ENCODE peak calls at places on chromosomes 5 and 9, in nine cellular contexts. L is activated CD4-positive, alpha-beta T cell treated with anti-CD3 and anti-CD28 coated beads, Interleukin-2, amount 10 ng/mL, durations not matched to agents 7 days and 5 days; P is ureter; X is PC-3; C is activated naive CD4-positive, alpha-beta T cell treated with anti-CD3 and anti-CD28 coated beads for 36 hours; M is NCI-H774; Q is HuH-7; A is GM04503; J is H7. T is an unnamed sample.

GRCh38 chr5:53971566-53971965 is 338.8 kb downstream of the ARL15 start:
- DNase-seq in L (no peak), P (no peak), X (no peak), C (no peak), M (no peak), Q (no peak), A (no peak), J (no peak), T (no peak)

GRCh38 chr5:115818821-115819220 is 2.4 kb upstream of the CDO1 start:
- DNase-seq in L (no peak), P (no peak), X (no peak), C (no peak), M (peak; percentile 23), Q (no peak), A (no peak), J (no peak), T (no peak)

GRCh38 chr9:21027295-21027694 is 4.1 kb downstream of the HACD4 start:
- DNase-seq in L (no peak), P (no peak), X (peak; percentile 36), C (no peak), M (no peak), Q (no peak), A (no peak), J (no peak), T (no peak)

GRCh38 chr5:76983468-76983867 is 30.6 kb downstream of the CRHBP start:
- DNase-seq in L (no peak), P (no peak), X (no peak), C (no peak), M (no peak), Q (no peak), A (no peak), J (no peak), T (no peak)

GRCh38 chr5:20832204-20833080 is 844.4 kb upstream of the CDH18 start:
- DNase-seq in L (no peak), P (no peak), X (no peak), C (no peak), M (no peak), Q (no peak), A (no peak), J (no peak), T (no peak)

GRCh38 chr9:17349816-17350215 is 215.0 kb downstream of the CNTLN start:
- DNase-seq in L (no peak), P (no peak), X (no peak), C (no peak), M (no peak), Q (no peak), A (peak; percentile 25), J (no peak), T (no peak)

GRCh38 chr5:119342414-119342813 is 13.4 kb upstream of the TNFAIP8 start:
- DNase-seq in L (no peak), P (no peak), X (no peak), C (no peak), M (no peak), Q (no peak), A (no peak), J (no peak), T (no peak)

GRCh38 chr5:135461752-135462151 is 9.6 kb upstream of the TIFAB start:
- DNase-seq in L (no peak), P (no peak), X (no peak), C (no peak), M (no peak), Q (no peak), A (no peak), J (no peak), T (no peak)

GRCh38 chr9:77433675-77434445 is 214.3 kb downstream of the GNA14 start:
- DNase-seq in L (peak; percentile 65), P (peak; percentile 67), X (peak; percentile 64), C (peak; percentile 70), M (peak; percentile 38), Q (peak; percentile 73), A (no peak), J (peak; percentile 87), T (peak; percentile 62)